ENCODE peak calls at places on chromosomes 13 and 19, in six cellular contexts. R is H9, W is IMR-90, T is neuronal stem cell, E is trophoblast cell, A is H1. B is an unnamed sample.

GRCh38 chr19:9958451-9958850 is 22.1 kb upstream of the OLFM2 start:
- DNase-seq in R (no peak), W (peak; percentile 91), T (no peak), E (no peak), A (no peak), B (peak; percentile 62)

GRCh38 chr13:47896546-47896945 is 104.5 kb downstream of the SUCLA2 start:
- DNase-seq in R (no peak), W (no peak), T (no peak), E (no peak), A (no peak), B (no peak)

GRCh38 chr19:47609885-47610545 is 1.1 kb downstream of the BICRA start:
- DNase-seq in R (peak; percentile 53), W (peak; percentile 26), T (peak; percentile 39), E (peak; percentile 59), A (peak; percentile 72), B (peak; percentile 48)

GRCh38 chr19:13689050-13689449 is 75.3 kb upstream of the MRI1 start:
- DNase-seq in R (peak; percentile 54), W (peak; percentile 15), T (peak; percentile 14), E (no peak), A (peak; percentile 60), B (peak; percentile 3)

GRCh38 chr13:66347718-66348117 is 882.4 kb downstream of the PCDH9 start:
- DNase-seq in R (no peak), W (peak; percentile 31), T (no peak), E (no peak), A (no peak), B (no peak)

GRCh38 chr19:17751103-17751911 is at the start of gene FCHO1:
- DNase-seq in R (no peak), W (no peak), T (no peak), E (no peak), A (no peak), B (no peak)

GRCh38 chr13:37868691-37869505 is 674 bp downstream of the TRPC4 start:
- DNase-seq in R (peak; percentile 38), W (peak; percentile 50), T (peak; percentile 31), E (peak; percentile 10), A (peak; percentile 66), B (peak; percentile 65)

GRCh38 chr13:71828117-71828516 is 38.9 kb downstream of the DACH1 start:
- DNase-seq in R (no peak), W (no peak), T (no peak), E (no peak), A (no peak), B (peak; percentile 42)

GRCh38 chr13:20980420-20980819 is 77.9 kb upstream of the XPO4 start:
- DNase-seq in R (no peak), W (no peak), T (no peak), E (no peak), A (no peak), B (no peak)

GRCh38 chr19:800360-801029 is 3.2 kb downstream of the PTBP1 start:
- DNase-seq in R (no peak), W (no peak), T (no peak), E (peak; percentile 75), A (no peak), B (no peak)
- H3K14ac ChIP-seq in R (no peak overlapping the region), W (no peak overlapping the region), T (no peak overlapping the region), E (no peak overlapping the region), A (no peak overlapping the region), B (no peak overlapping the region)

GRCh38 chr19:46605356-46605821 is 4.3 kb downstream of the CALM3 start:
- DNase-seq in R (no peak), W (no peak), T (no peak), E (no peak), A (no peak), B (no peak)
- H3K9ac ChIP-seq in R (no peak overlapping the region), W (no peak overlapping the region), T (no peak overlapping the region), E (no peak overlapping the region), A (no peak overlapping the region), B (peak overlapping the region; percentile 55)

GRCh38 chr13:24986826-24987225 is 109.1 kb upstream of the PABPC3 start:
- DNase-seq in R (no peak), W (no peak), T (no peak), E (no peak), A (no peak), B (no peak)

GRCh38 chr13:24983094-24983493 is 112.8 kb upstream of the PABPC3 start:
- DNase-seq in R (no peak), W (no peak), T (no peak), E (no peak), A (no peak), B (no peak)

GRCh38 chr13:24984134-24984533 is 111.8 kb upstream of the PABPC3 start:
- DNase-seq in R (no peak), W (no peak), T (no peak), E (no peak), A (no peak), B (no peak)

GRCh38 chr13:24982333-24982999 is 113.5 kb upstream of the PABPC3 start:
- DNase-seq in R (no peak), W (no peak), T (no peak), E (no peak), A (no peak), B (no peak)

GRCh38 chr13:24985102-24985501 is 110.8 kb upstream of the PABPC3 start:
- DNase-seq in R (peak; percentile 65), W (no peak), T (no peak), E (no peak), A (no peak), B (no peak)
- H3K14ac ChIP-seq in R (no peak overlapping the region), W (no peak overlapping the region), T (no peak overlapping the region), E (no peak overlapping the region), A (no peak overlapping the region), B (no peak overlapping the region)

GRCh38 chr13:113449693-113450347 is 3.5 kb downstream of the ADPRHL1 start:
- DNase-seq in R (no peak), W (no peak), T (no peak), E (no peak), A (no peak), B (no peak)

GRCh38 chr13:113447596-113447995 is 5.7 kb downstream of the ADPRHL1 start:
- DNase-seq in R (no peak), W (no peak), T (no peak), E (no peak), A (no peak), B (no peak)

GRCh38 chr13:113448545-113448884 is 4.8 kb downstream of the ADPRHL1 start:
- DNase-seq in R (peak; percentile 31), W (no peak), T (no peak), E (peak; percentile 71), A (no peak), B (no peak)

GRCh38 chr13:113446488-113446854 is 6.8 kb downstream of the ADPRHL1 start:
- DNase-seq in R (no peak), W (no peak), T (no peak), E (no peak), A (no peak), B (no peak)

GRCh38 chr13:113448885-113449692 is 4.2 kb downstream of the ADPRHL1 start:
- DNase-seq in R (no peak), W (no peak), T (no peak), E (peak; percentile 93), A (no peak), B (no peak)
- H3K9ac ChIP-seq in R (no peak overlapping the region), W (no peak overlapping the region), T (peak overlapping the region; percentile 3), E (no peak overlapping the region), A (no peak overlapping the region), B (peak overlapping the region; percentile 90)